ENCODE peak calls at places on chromosomes 4 and X, in seven cellular contexts. T is SK-N-SH, U is K562, B is A549, X is stomach, E is sigmoid colon, P is ovary. F is an unnamed sample.
A peak's percentile ranks its signal among the peaks of the same experiment; 100 is the strongest.

GRCh38 chrX:136209016-136209738 is 42.0 kb downstream of the MAP7D3 start:
- DNase-seq in T (peak; percentile 62), U (peak; percentile 51), B (peak; percentile 60), X (peak; percentile 44), E (peak; percentile 84), P (peak; percentile 56), F (peak; percentile 45)

GRCh38 chr4:109254845-109255244 is 47.6 kb downstream of the COL25A1 start:
- DNase-seq in T (no peak), U (no peak), B (no peak), X (no peak), E (no peak), P (no peak), F (no peak)

GRCh38 chr4:40307627-40308497 is 27.3 kb upstream of the CHRNA9 start:
- DNase-seq in T (no peak), U (peak; percentile 30), B (no peak), X (peak; percentile 43), E (peak; percentile 52), P (no peak), F (peak; percentile 65)

GRCh38 chr4:70958681-70959080 is 34.8 kb upstream of the DCK start:
- DNase-seq in T (no peak), U (no peak), B (no peak), X (no peak), E (no peak), P (no peak), F (no peak)

GRCh38 chrX:114599305-114599704 is 15.4 kb downstream of the HTR2C start:
- DNase-seq in T (no peak), U (no peak), B (no peak), X (no peak), E (no peak), P (no peak), F (no peak)

GRCh38 chr4:107970063-107970798 is 19.5 kb upstream of the HADH start:
- DNase-seq in T (no peak), U (no peak), B (no peak), X (no peak), E (no peak), P (no peak), F (no peak)

GRCh38 chr4:6107114-6107791 is 89.0 kb upstream of the C4orf50 start:
- DNase-seq in T (peak; percentile 82), U (no peak), B (no peak), X (peak; percentile 22), E (peak; percentile 21), P (no peak), F (no peak)

GRCh38 chr4:182886768-182887167 is 30.4 kb downstream of the DCTD start:
- DNase-seq in T (no peak), U (no peak), B (no peak), X (no peak), E (no peak), P (no peak), F (no peak)

GRCh38 chr4:142656178-142656577 is 189.9 kb downstream of the INPP4B start:
- DNase-seq in T (no peak), U (no peak), B (no peak), X (no peak), E (no peak), P (no peak), F (no peak)

GRCh38 chrX:92270936-92271655 is 491.9 kb downstream of the PCDH11X start:
- DNase-seq in T (no peak), U (no peak), B (no peak), X (no peak), E (no peak), P (no peak), F (no peak)

GRCh38 chrX:123884809-123885408 is 25.1 kb downstream of the XIAP start:
- DNase-seq in T (peak; percentile 60), U (peak; percentile 26), B (peak; percentile 36), X (no peak), E (no peak), P (no peak), F (no peak)

GRCh38 chr4:8278009-8278395 is 8.4 kb downstream of the HTRA3 start:
- DNase-seq in T (no peak), U (no peak), B (no peak), X (no peak), E (peak; percentile 79), P (no peak), F (no peak)

GRCh38 chr4:65589331-65589730 is 81.0 kb downstream of the EPHA5 start:
- DNase-seq in T (no peak), U (no peak), B (no peak), X (no peak), E (no peak), P (no peak), F (no peak)

GRCh38 chrX:150926304-150926703 is 27.8 kb upstream of the CD99L2 start:
- DNase-seq in T (no peak), U (no peak), B (no peak), X (no peak), E (no peak), P (no peak), F (no peak)

GRCh38 chrX:45794995-45795337 is 594.3 kb upstream of the DIPK2B start:
- DNase-seq in T (no peak), U (no peak), B (no peak), X (no peak), E (no peak), P (no peak), F (no peak)

GRCh38 chrX:68498508-68499379 is at the start of gene YIPF6:
- DNase-seq in T (peak; percentile 90), U (peak; percentile 74), B (peak; percentile 56), X (peak; percentile 79), E (peak; percentile 90), P (peak; percentile 76), F (peak; percentile 83)

GRCh38 chr4:19945979-19946380 is 305.7 kb upstream of the SLIT2 start:
- DNase-seq in T (no peak), U (no peak), B (no peak), X (no peak), E (no peak), P (no peak), F (no peak)

GRCh38 chr4:136343340-136343739 is 1189.0 kb downstream of the PCDH18 start:
- DNase-seq in T (no peak), U (no peak), B (no peak), X (no peak), E (no peak), P (no peak), F (no peak)

GRCh38 chr4:137129471-137130244 is 402.6 kb downstream of the PCDH18 start:
- DNase-seq in T (no peak), U (no peak), B (no peak), X (no peak), E (no peak), P (no peak), F (no peak)

GRCh38 chrX:13293700-13294099 is 26.2 kb downstream of the ATXN3L start:
- DNase-seq in T (no peak), U (no peak), B (no peak), X (no peak), E (no peak), P (no peak), F (no peak)

GRCh38 chrX:11451133-11451532 is 157.9 kb downstream of the AMELX start:
- DNase-seq in T (no peak), U (no peak), B (no peak), X (no peak), E (no peak), P (no peak), F (no peak)

GRCh38 chrX:133685806-133686205 is 270.5 kb upstream of the GPC4 start:
- DNase-seq in T (peak; percentile 33), U (no peak), B (no peak), X (no peak), E (no peak), P (no peak), F (no peak)

GRCh38 chr4:168257663-168258235 is 60.8 kb downstream of the DDX60 start:
- DNase-seq in T (no peak), U (no peak), B (no peak), X (no peak), E (no peak), P (no peak), F (no peak)

GRCh38 chr4:119898211-119898610 is 168.4 kb downstream of the MAD2L1 start:
- DNase-seq in T (peak; percentile 37), U (no peak), B (no peak), X (no peak), E (no peak), P (no peak), F (no peak)
- TF ChIP-seq EP300 in T (peak; percentile 98), U (no peak), B (no peak), X (no peak), E (no peak), P (no peak), F (no peak)

DNA sequence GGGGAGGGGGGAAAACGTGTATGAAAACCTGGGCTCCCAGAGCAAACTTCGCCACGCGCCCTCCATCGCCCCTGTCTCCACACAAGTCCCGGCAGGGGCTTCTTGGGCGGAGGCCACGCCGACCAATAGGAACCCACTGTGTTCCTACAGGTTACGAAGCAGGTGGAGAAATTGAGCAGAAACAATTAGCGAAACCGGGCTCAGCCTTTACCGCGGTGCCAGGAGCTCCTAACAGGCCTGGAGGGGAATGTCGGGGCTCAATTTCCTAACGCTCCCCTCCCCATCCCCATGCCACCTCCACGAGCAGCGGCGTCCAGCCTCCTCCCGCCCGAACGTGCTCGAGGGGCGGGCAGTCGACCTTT is 582 bp upstream of the KIT start:
- DNase-seq in T (peak; percentile 14), U (no peak), B (no peak), X (no peak), E (no peak), P (no peak), F (no peak)
- TF ChIP-seq EP300 in T (no peak), U (no peak), B (no peak), X (no peak), E (no peak), P (no peak), F (no peak)

DNA sequence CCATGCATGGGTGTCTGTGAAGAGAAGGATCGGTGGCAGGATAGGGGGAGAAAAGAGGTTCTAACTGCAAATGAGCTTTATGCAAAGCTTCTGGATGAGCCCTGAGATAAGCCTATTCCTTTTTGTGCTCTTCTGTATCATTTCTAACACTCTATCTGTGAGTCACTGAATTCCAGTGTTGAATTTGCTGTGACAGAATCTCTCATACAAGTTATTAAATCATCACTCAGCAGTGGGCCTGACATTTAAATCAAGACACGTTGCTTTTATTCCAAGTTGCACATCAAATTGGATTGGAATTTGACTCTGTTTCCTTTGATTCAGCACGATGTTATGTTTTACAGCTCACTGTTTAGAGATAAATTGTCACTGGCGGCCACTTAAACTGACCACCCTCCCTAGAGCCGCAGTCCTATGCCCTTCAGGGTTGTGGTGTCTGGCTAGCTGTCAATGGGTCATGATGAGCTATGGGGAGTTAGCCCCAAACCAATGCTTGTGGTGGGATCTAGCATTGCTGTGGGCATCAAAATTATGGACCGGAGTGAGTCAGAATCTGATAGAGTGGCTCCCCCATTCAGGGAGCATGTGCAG is 42.7 kb downstream of the LHFPL1 start:
- DNase-seq in T (no peak), U (no peak), B (no peak), X (no peak), E (no peak), P (no peak), F (no peak)
- TF ChIP-seq EP300 in T (no peak), U (no peak), B (no peak), X (no peak), E (no peak), P (no peak), F (no peak)

GRCh38 chrX:43973249-43973672 is at the start of gene NDP:
- DNase-seq in T (peak; percentile 32), U (no peak), B (no peak), X (no peak), E (no peak), P (no peak), F (no peak)
- TF ChIP-seq EP300 in T (no peak), U (no peak), B (no peak), X (no peak), E (no peak), P (no peak), F (no peak)

F was measured in transverse colon.